ENCODE peak calls at places on chromosomes 6 and 20, in five cellular contexts. E is GM04504; Z is KG1; A is HAP-1; J is stimulated activated CD8-positive, alpha-beta memory T cell treated with anti-CD3 and anti-CD28 coated beads, Interleukin-2, amount 100 ng/mL, for 1 hour. R is an unnamed sample.

GRCh38 chr6:20907486-20908071 is 373.3 kb downstream of the CDKAL1 start:
- DNase-seq in E (no peak), Z (no peak), A (no peak), J (no peak), R (no peak)

GRCh38 chr6:109820706-109821350 is 129.7 kb downstream of the FIG4 start:
- DNase-seq in E (no peak), Z (no peak), A (no peak), J (no peak), R (peak; percentile 38)

GRCh38 chr6:134624781-134625180 is 306.9 kb upstream of the SGK1 start:
- DNase-seq in E (no peak), Z (no peak), A (no peak), J (no peak), R (no peak)

GRCh38 chr6:50819527-50819905 is 845 bp downstream of the TFAP2B start:
- DNase-seq in E (no peak), Z (no peak), A (no peak), J (no peak), R (no peak)

GRCh38 chr6:52076791-52077179 is 10.6 kb downstream of the PKHD1 start:
- DNase-seq in E (no peak), Z (no peak), A (no peak), J (no peak), R (no peak)

GRCh38 chr6:118263929-118264486 is 284.1 kb upstream of the PLN start:
- DNase-seq in E (no peak), Z (no peak), A (peak; percentile 59), J (no peak), R (peak; percentile 12)

GRCh38 chr6:16154904-16155303 is 26.0 kb downstream of the MYLIP start:
- DNase-seq in E (no peak), Z (no peak), A (no peak), J (no peak), R (no peak)

GRCh38 chr6:123715243-123715863 is 78.6 kb upstream of the TRDN start:
- DNase-seq in E (no peak), Z (no peak), A (peak; percentile 49), J (no peak), R (peak; percentile 46)

GRCh38 chr6:44664716-44665115 is 277.2 kb downstream of the CDC5L start:
- DNase-seq in E (no peak), Z (no peak), A (peak; percentile 60), J (no peak), R (no peak)

GRCh38 chr6:70709826-70710225 is 42.1 kb downstream of the SMAP1 start:
- DNase-seq in E (peak; percentile 24), Z (no peak), A (no peak), J (no peak), R (no peak)

GRCh38 chr20:667351-668034 is 8.1 kb downstream of the SCRT2 start:
- DNase-seq in E (no peak), Z (peak; percentile 9), A (peak; percentile 83), J (peak; percentile 34), R (peak; percentile 57)

GRCh38 chr20:49887251-49887827 is 28.0 kb downstream of the SPATA2 start:
- DNase-seq in E (no peak), Z (no peak), A (no peak), J (no peak), R (no peak)

GRCh38 chr20:51034461-51034860 is 11.6 kb upstream of the KCNG1 start:
- DNase-seq in E (no peak), Z (no peak), A (no peak), J (no peak), R (no peak)